ENCODE peak calls at places on chromosomes 5 and 9, in four cellular contexts. One of them, this sample, is unnamed.

GRCh38 chr9:81529556-81530193 is 159.7 kb downstream of the TLE1 start:
- DNase-seq in neural progenitor cell: no peak
- DNase-seq in stimulated activated naive CD8-positive, alpha-beta T cell treated with anti-CD3 and anti-CD28 coated beads, Interleukin-15, Interleukin-2, amounts not matched to agents 100 U/mL and 50 U/mL, for 24 hours: no peak
- DNase-seq in mesothelial cell of epicardium: no peak
- DNase-seq in this sample: peak

GRCh38 chr9:72533322-72533721 is 11.9 kb downstream of the TMC1 start:
- DNase-seq in neural progenitor cell: no peak
- DNase-seq in stimulated activated naive CD8-positive, alpha-beta T cell treated with anti-CD3 and anti-CD28 coated beads, Interleukin-15, Interleukin-2, amounts not matched to agents 100 U/mL and 50 U/mL, for 24 hours: no peak
- DNase-seq in mesothelial cell of epicardium: no peak
- DNase-seq in this sample: no peak

GRCh38 chr5:10250804-10251276 is 760 bp downstream of the CCT5 start:
- DNase-seq in mesothelial cell of epicardium: no peak
- DNase-seq in stimulated activated naive CD8-positive, alpha-beta T cell treated with anti-CD3 and anti-CD28 coated beads, Interleukin-15, Interleukin-2, amounts not matched to agents 100 U/mL and 50 U/mL, for 24 hours: no peak
- DNase-seq in neural progenitor cell: peak
- DNase-seq in this sample: peak

GRCh38 chr9:134324359-134325095 is 1.7 kb upstream of the RXRA start:
- DNase-seq in neural progenitor cell: no peak
- DNase-seq in mesothelial cell of epicardium: no peak
- DNase-seq in stimulated activated naive CD8-positive, alpha-beta T cell treated with anti-CD3 and anti-CD28 coated beads, Interleukin-15, Interleukin-2, amounts not matched to agents 100 U/mL and 50 U/mL, for 24 hours: no peak
- DNase-seq in this sample: no peak

GRCh38 chr5:15734058-15734457 is 234.1 kb downstream of the FBXL7 start:
- DNase-seq in stimulated activated naive CD8-positive, alpha-beta T cell treated with anti-CD3 and anti-CD28 coated beads, Interleukin-15, Interleukin-2, amounts not matched to agents 100 U/mL and 50 U/mL, for 24 hours: no peak
- DNase-seq in mesothelial cell of epicardium: no peak
- DNase-seq in neural progenitor cell: peak
- DNase-seq in this sample: no peak

GRCh38 chr5:52657231-52657645 is 130.5 kb upstream of the ITGA1 start:
- DNase-seq in mesothelial cell of epicardium: no peak
- DNase-seq in stimulated activated naive CD8-positive, alpha-beta T cell treated with anti-CD3 and anti-CD28 coated beads, Interleukin-15, Interleukin-2, amounts not matched to agents 100 U/mL and 50 U/mL, for 24 hours: no peak
- DNase-seq in neural progenitor cell: peak
- DNase-seq in this sample: peak

GRCh38 chr9:81804306-81804705 is 115.0 kb upstream of the TLE1 start:
- DNase-seq in mesothelial cell of epicardium: no peak
- DNase-seq in neural progenitor cell: no peak
- DNase-seq in stimulated activated naive CD8-positive, alpha-beta T cell treated with anti-CD3 and anti-CD28 coated beads, Interleukin-15, Interleukin-2, amounts not matched to agents 100 U/mL and 50 U/mL, for 24 hours: no peak
- DNase-seq in this sample: no peak

GRCh38 chr5:115098041-115098702 is 71.5 kb downstream of the TRIM36 start:
- DNase-seq in stimulated activated naive CD8-positive, alpha-beta T cell treated with anti-CD3 and anti-CD28 coated beads, Interleukin-15, Interleukin-2, amounts not matched to agents 100 U/mL and 50 U/mL, for 24 hours: peak
- DNase-seq in neural progenitor cell: peak
- DNase-seq in mesothelial cell of epicardium: no peak
- DNase-seq in this sample: peak

GRCh38 chr5:72467987-72468386 is 39.2 kb downstream of the ZNF366 start:
- DNase-seq in mesothelial cell of epicardium: no peak
- DNase-seq in stimulated activated naive CD8-positive, alpha-beta T cell treated with anti-CD3 and anti-CD28 coated beads, Interleukin-15, Interleukin-2, amounts not matched to agents 100 U/mL and 50 U/mL, for 24 hours: no peak
- DNase-seq in neural progenitor cell: no peak
- DNase-seq in this sample: no peak

GRCh38 chr5:139138109-139138508 is 60.1 kb downstream of the SIL1 start:
- DNase-seq in mesothelial cell of epicardium: no peak
- DNase-seq in neural progenitor cell: no peak
- DNase-seq in stimulated activated naive CD8-positive, alpha-beta T cell treated with anti-CD3 and anti-CD28 coated beads, Interleukin-15, Interleukin-2, amounts not matched to agents 100 U/mL and 50 U/mL, for 24 hours: no peak
- DNase-seq in this sample: no peak

GRCh38 chr9:89536145-89536574 is 38.2 kb upstream of the SEMA4D start:
- DNase-seq in neural progenitor cell: no peak
- DNase-seq in stimulated activated naive CD8-positive, alpha-beta T cell treated with anti-CD3 and anti-CD28 coated beads, Interleukin-15, Interleukin-2, amounts not matched to agents 100 U/mL and 50 U/mL, for 24 hours: no peak
- DNase-seq in mesothelial cell of epicardium: no peak
- DNase-seq in this sample: no peak

GRCh38 chr5:59783264-59783663 is 110.3 kb downstream of the PDE4D start:
- DNase-seq in mesothelial cell of epicardium: no peak
- DNase-seq in neural progenitor cell: no peak
- DNase-seq in stimulated activated naive CD8-positive, alpha-beta T cell treated with anti-CD3 and anti-CD28 coated beads, Interleukin-15, Interleukin-2, amounts not matched to agents 100 U/mL and 50 U/mL, for 24 hours: no peak
- DNase-seq in this sample: no peak

GRCh38 chr5:139335811-139336210 is 5.8 kb upstream of the PAIP2 start:
- DNase-seq in neural progenitor cell: no peak
- DNase-seq in mesothelial cell of epicardium: no peak
- DNase-seq in stimulated activated naive CD8-positive, alpha-beta T cell treated with anti-CD3 and anti-CD28 coated beads, Interleukin-15, Interleukin-2, amounts not matched to agents 100 U/mL and 50 U/mL, for 24 hours: no peak
- DNase-seq in this sample: peak

GRCh38 chr5:147576646-147577535 is 67.0 kb upstream of the DPYSL3 start:
- DNase-seq in stimulated activated naive CD8-positive, alpha-beta T cell treated with anti-CD3 and anti-CD28 coated beads, Interleukin-15, Interleukin-2, amounts not matched to agents 100 U/mL and 50 U/mL, for 24 hours: peak
- DNase-seq in neural progenitor cell: peak
- DNase-seq in mesothelial cell of epicardium: peak
- DNase-seq in this sample: peak

GRCh38 chr5:122163151-122164069 is 34.1 kb downstream of the ZNF474 start:
- DNase-seq in neural progenitor cell: peak
- DNase-seq in stimulated activated naive CD8-positive, alpha-beta T cell treated with anti-CD3 and anti-CD28 coated beads, Interleukin-15, Interleukin-2, amounts not matched to agents 100 U/mL and 50 U/mL, for 24 hours: no peak
- DNase-seq in mesothelial cell of epicardium: no peak
- DNase-seq in this sample: peak

GRCh38 chr9:80796662-80797426 is 892.5 kb downstream of the TLE1 start:
- DNase-seq in stimulated activated naive CD8-positive, alpha-beta T cell treated with anti-CD3 and anti-CD28 coated beads, Interleukin-15, Interleukin-2, amounts not matched to agents 100 U/mL and 50 U/mL, for 24 hours: no peak
- DNase-seq in neural progenitor cell: peak
- DNase-seq in mesothelial cell of epicardium: no peak
- DNase-seq in this sample: no peak

GRCh38 chr5:157306690-157307089 is 40.8 kb downstream of the CYFIP2 start:
- DNase-seq in mesothelial cell of epicardium: no peak
- DNase-seq in neural progenitor cell: no peak
- DNase-seq in stimulated activated naive CD8-positive, alpha-beta T cell treated with anti-CD3 and anti-CD28 coated beads, Interleukin-15, Interleukin-2, amounts not matched to agents 100 U/mL and 50 U/mL, for 24 hours: no peak
- DNase-seq in this sample: no peak

GRCh38 chr9:137021979-137022619 is 5.9 kb downstream of the ABCA2 start:
- DNase-seq in stimulated activated naive CD8-positive, alpha-beta T cell treated with anti-CD3 and anti-CD28 coated beads, Interleukin-15, Interleukin-2, amounts not matched to agents 100 U/mL and 50 U/mL, for 24 hours: peak
- DNase-seq in neural progenitor cell: peak
- DNase-seq in mesothelial cell of epicardium: no peak
- DNase-seq in this sample: peak

GRCh38 chr9:105318729-105319513 is 74.5 kb downstream of the SLC44A1 start:
- DNase-seq in neural progenitor cell: no peak
- DNase-seq in stimulated activated naive CD8-positive, alpha-beta T cell treated with anti-CD3 and anti-CD28 coated beads, Interleukin-15, Interleukin-2, amounts not matched to agents 100 U/mL and 50 U/mL, for 24 hours: no peak
- DNase-seq in mesothelial cell of epicardium: no peak
- DNase-seq in this sample: no peak

GRCh38 chr9:136840877-136841645 is 1.2 kb upstream of the AJM1 start:
- DNase-seq in neural progenitor cell: peak
- DNase-seq in mesothelial cell of epicardium: no peak
- DNase-seq in stimulated activated naive CD8-positive, alpha-beta T cell treated with anti-CD3 and anti-CD28 coated beads, Interleukin-15, Interleukin-2, amounts not matched to agents 100 U/mL and 50 U/mL, for 24 hours: no peak
- DNase-seq in this sample: peak

GRCh38 chr5:143775258-143775657 is 36.7 kb upstream of the HMHB1 start:
- DNase-seq in mesothelial cell of epicardium: no peak
- DNase-seq in stimulated activated naive CD8-positive, alpha-beta T cell treated with anti-CD3 and anti-CD28 coated beads, Interleukin-15, Interleukin-2, amounts not matched to agents 100 U/mL and 50 U/mL, for 24 hours: no peak
- DNase-seq in neural progenitor cell: no peak
- DNase-seq in this sample: no peak

GRCh38 chr5:139422307-139422893 is 16.9 kb downstream of the DNAJC18 start:
- DNase-seq in stimulated activated naive CD8-positive, alpha-beta T cell treated with anti-CD3 and anti-CD28 coated beads, Interleukin-15, Interleukin-2, amounts not matched to agents 100 U/mL and 50 U/mL, for 24 hours: peak
- DNase-seq in mesothelial cell of epicardium: no peak
- DNase-seq in neural progenitor cell: peak
- DNase-seq in this sample: peak

GRCh38 chr5:11378462-11378861 is 525.8 kb downstream of the CTNND2 start:
- DNase-seq in neural progenitor cell: no peak
- DNase-seq in stimulated activated naive CD8-positive, alpha-beta T cell treated with anti-CD3 and anti-CD28 coated beads, Interleukin-15, Interleukin-2, amounts not matched to agents 100 U/mL and 50 U/mL, for 24 hours: no peak
- DNase-seq in mesothelial cell of epicardium: no peak
- DNase-seq in this sample: no peak

GRCh38 chr5:171314728-171315385 is 5.8 kb downstream of the TLX3 start:
- DNase-seq in stimulated activated naive CD8-positive, alpha-beta T cell treated with anti-CD3 and anti-CD28 coated beads, Interleukin-15, Interleukin-2, amounts not matched to agents 100 U/mL and 50 U/mL, for 24 hours: peak
- DNase-seq in mesothelial cell of epicardium: no peak
- DNase-seq in neural progenitor cell: peak
- DNase-seq in this sample: no peak

GRCh38 chr9:75852746-75853145 is 37.7 kb upstream of the PCSK5 start:
- DNase-seq in neural progenitor cell: no peak
- DNase-seq in stimulated activated naive CD8-positive, alpha-beta T cell treated with anti-CD3 and anti-CD28 coated beads, Interleukin-15, Interleukin-2, amounts not matched to agents 100 U/mL and 50 U/mL, for 24 hours: no peak
- DNase-seq in mesothelial cell of epicardium: no peak
- DNase-seq in this sample: no peak

This sample was measured in mesendoderm.